ENCODE peak calls at places on chromosomes 11 and 22, in four cellular contexts. R, P, B and Q are unnamed samples.
A peak's percentile ranks its signal among the peaks of the same experiment; 100 is the strongest.

GRCh38 chr11:75078233-75078632 is 18.4 kb downstream of the OR2AT4 start:
- DNase-seq in R (no peak), P (no peak), B (no peak), Q (no peak)

GRCh38 chr11:1771700-1772099 is 8.0 kb upstream of the CTSD start:
- DNase-seq in R (peak; percentile 11), P (no peak), B (no peak), Q (no peak)

GRCh38 chr22:20131593-20131855 is at the start of gene ZDHHC8:
- DNase-seq in R (no peak), P (no peak), B (no peak), Q (no peak)

GRCh38 chr11:14388352-14388751 is 29.4 kb upstream of the RRAS2 start:
- DNase-seq in R (no peak), P (no peak), B (no peak), Q (no peak)

GRCh38 chr22:25492950-25493790 is 71.3 kb upstream of the GRK3 start:
- DNase-seq in R (no peak), P (no peak), B (no peak), Q (no peak)

GRCh38 chr11:74570266-74571061 is 21.9 kb upstream of the POLD3 start:
- DNase-seq in R (no peak), P (peak; percentile 57), B (no peak), Q (no peak)

GRCh38 chr11:75896843-75897419 is 81.9 kb downstream of the UVRAG start:
- DNase-seq in R (no peak), P (peak; percentile 35), B (no peak), Q (peak; percentile 21)

GRCh38 chr11:120128392-120129172 is 9.3 kb downstream of the TRIM29 start:
- DNase-seq in R (peak; percentile 57), P (peak; percentile 18), B (peak; percentile 98), Q (peak; percentile 20)

GRCh38 chr22:25402501-25403283 is 161.8 kb upstream of the GRK3 start:
- DNase-seq in R (no peak), P (peak; percentile 95), B (no peak), Q (no peak)

GRCh38 chr11:88482871-88483301 is 145.3 kb upstream of the CTSC start:
- DNase-seq in R (peak; percentile 53), P (no peak), B (no peak), Q (no peak)

GRCh38 chr11:112968988-112969714 is 7.9 kb downstream of the NCAM1 start:
- DNase-seq in R (no peak), P (no peak), B (no peak), Q (no peak)

GRCh38 chr11:134339756-134340155 is 8.0 kb downstream of the GLB1L2 start:
- DNase-seq in R (no peak), P (no peak), B (no peak), Q (no peak)

GRCh38 chr11:65295001-65295400 is 19.7 kb upstream of the CDC42EP2 start:
- DNase-seq in R (no peak), P (no peak), B (no peak), Q (no peak)

GRCh38 chr11:1782026-1782696 is 18.4 kb upstream of the CTSD start:
- DNase-seq in R (no peak), P (no peak), B (no peak), Q (no peak)

GRCh38 chr22:44086759-44087158 is 62.7 kb downstream of the PARVB start:
- DNase-seq in R (no peak), P (no peak), B (no peak), Q (no peak)

GRCh38 chr11:34926101-34926830 is 9.8 kb downstream of the PDHX start:
- DNase-seq in R (no peak), P (peak; percentile 47), B (no peak), Q (peak; percentile 37)

GRCh38 chr11:116553482-116553881 is 219.3 kb downstream of the BUD13 start:
- DNase-seq in R (no peak), P (no peak), B (no peak), Q (no peak)
- TF ChIP-seq CTCF in R (no peak), P (peak; percentile 26), B (no peak), Q (no peak)

DNA sequence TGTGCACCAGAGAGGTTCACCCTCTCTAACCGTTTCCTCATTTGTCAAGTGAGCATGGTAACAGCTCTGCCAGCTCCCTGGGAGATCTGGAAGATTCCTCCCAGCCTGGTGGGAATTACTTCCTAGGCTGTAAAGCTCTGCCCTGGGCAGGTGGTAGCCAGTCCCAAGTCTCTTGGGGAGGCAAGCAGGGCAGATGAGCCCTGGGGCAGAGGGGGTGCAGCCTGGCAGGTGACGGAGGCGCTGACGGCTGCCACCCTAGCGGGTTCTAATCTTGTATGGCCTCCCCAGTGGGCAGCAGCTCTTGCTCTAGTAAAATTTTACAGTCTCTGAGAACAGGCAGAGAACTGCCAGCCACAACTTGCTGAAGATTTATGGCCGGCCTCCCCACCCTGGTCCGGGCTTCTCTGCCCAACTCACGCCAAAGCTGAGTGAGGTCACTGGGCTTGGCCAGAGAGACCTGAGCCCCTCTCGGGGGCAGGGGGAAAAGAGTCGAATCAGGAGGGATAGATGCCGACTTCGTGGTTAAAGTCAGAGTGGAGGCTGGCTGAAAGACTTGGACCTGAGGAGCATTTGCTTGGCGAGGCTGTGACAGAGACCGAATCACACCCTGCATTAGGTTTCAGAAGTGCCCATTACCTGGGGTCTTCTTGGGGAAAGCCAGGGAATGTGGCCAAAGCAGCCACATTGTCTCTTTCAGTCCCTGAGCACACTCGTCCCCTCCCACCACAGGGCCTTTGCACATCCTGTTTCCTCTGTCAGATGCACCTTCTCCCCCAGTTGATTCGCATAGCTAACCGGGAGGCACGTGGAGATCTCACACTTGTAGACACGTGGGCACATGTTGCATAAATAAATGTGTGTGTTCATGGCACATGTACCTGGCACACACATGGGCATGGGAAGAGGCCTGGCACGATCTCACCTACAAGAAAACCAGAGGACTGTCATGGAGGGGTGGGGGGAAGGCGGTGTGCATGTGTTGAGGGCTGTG is 188.2 kb downstream of the MN1 start:
- DNase-seq in R (no peak), P (no peak), B (no peak), Q (no peak)
- H3K4me3 ChIP-seq in R (no peak overlapping the region), P (no peak overlapping the region), B (no peak overlapping the region), Q (no peak overlapping the region)

GRCh38 chr11:86955111-86955673 is at the start of gene FZD4:
- DNase-seq in R (no peak), P (peak; percentile 76), B (peak; percentile 77), Q (peak; percentile 20)

GRCh38 chr11:86958259-86958658 is 3.1 kb upstream of the FZD4 start:
- DNase-seq in R (no peak), P (peak; percentile 74), B (no peak), Q (no peak)

GRCh38 chr11:86954288-86955110 is 696 bp downstream of the FZD4 start:
- DNase-seq in R (no peak), P (no peak), B (no peak), Q (no peak)

GRCh38 chr11:86952933-86953637 is 2.1 kb downstream of the FZD4 start:
- DNase-seq in R (no peak), P (no peak), B (no peak), Q (no peak)

GRCh38 chr11:86955674-86956522 is 703 bp upstream of the FZD4 start:
- DNase-seq in R (no peak), P (peak; percentile 88), B (peak; percentile 65), Q (peak; percentile 21)
- TF ChIP-seq CTCF in R (peak; percentile 32), P (peak; percentile 71), B (no peak), Q (no peak)

GRCh38 chr22:34881453-34881852 is 184.5 kb upstream of the ISX start:
- DNase-seq in R (no peak), P (no peak), B (no peak), Q (no peak)
- H3K4me3 ChIP-seq in R (no peak overlapping the region), P (no peak overlapping the region), B (no peak overlapping the region), Q (no peak overlapping the region)

DNA sequence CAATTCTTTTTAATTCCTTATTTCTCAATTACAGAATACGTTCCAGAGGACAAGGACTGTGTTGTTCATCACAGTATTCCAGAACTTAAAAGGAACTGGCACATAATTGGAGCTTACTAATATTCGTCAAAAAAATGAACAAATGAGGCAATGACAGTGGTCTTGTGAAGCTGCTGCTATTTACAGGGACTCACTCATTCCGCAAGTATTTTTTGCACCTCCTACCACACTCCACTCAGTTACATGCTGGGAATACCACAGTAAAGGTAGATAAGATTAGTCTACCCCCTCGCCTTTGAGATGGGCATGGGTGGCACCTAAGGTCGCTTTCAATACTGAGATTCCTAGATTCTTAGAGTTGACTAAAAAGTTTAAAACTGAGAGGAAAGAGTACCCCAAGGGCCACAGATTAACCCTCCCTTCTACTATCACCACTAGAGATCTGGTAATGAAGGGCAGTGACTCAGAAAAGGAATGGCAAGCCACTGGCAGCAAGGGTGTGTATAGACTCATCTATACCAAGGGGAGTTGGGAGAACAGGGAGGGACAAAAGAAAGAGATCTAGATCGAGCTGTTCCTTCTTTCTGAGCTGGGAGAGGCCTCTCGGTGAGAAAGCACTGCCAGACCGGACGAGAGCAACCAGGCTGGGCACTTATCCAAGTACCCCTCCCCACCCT is 85.0 kb downstream of the RPL27A start:
- DNase-seq in R (no peak), P (no peak), B (no peak), Q (no peak)
- TF ChIP-seq CTCF in R (no peak), P (no peak), B (no peak), Q (no peak)

DNA sequence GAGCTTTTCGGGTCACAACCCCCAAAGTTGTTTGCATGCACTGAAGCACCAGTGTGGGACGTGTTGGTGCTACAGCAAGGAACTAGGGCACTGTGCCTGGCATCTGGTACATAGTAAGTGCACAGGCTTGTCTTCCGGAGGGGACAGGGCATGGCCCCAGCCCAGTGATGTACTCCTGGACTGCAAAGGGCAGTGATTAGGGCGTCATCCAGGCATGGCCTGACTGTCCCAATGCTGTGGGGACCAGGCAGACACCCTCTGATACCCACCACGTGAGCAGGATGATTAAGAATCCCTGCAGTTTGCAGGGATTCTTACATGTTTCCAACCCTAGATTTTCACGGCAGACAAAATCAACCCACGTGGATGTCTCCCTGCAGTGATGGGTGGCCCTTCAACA is 50.0 kb upstream of the RFPL3 start:
- DNase-seq in R (no peak), P (no peak), B (no peak), Q (no peak)
- H3K4me3 ChIP-seq in R (no peak overlapping the region), P (no peak overlapping the region), B (no peak overlapping the region), Q (no peak overlapping the region)